ENCODE peak calls at places on chromosome 5, in six cellular contexts. P is psoas muscle; A is transverse colon; B is IMR-90; I is CD4-positive, alpha-beta T cell; Q is GM23338. K is an unnamed sample.

GRCh38 chr5:168753691-168754254 is 174.6 kb upstream of the PANK3 start:
- DNase-seq in P (no peak), A (no peak), B (no peak), I (no peak), Q (no peak), K (no peak)

GRCh38 chr5:176578391-176578808 is 29.3 kb downstream of the CDHR2 start:
- DNase-seq in P (no peak), A (peak), B (peak), I (peak), Q (peak), K (peak)

GRCh38 chr5:125148076-125148475 is 401.6 kb upstream of the ZNF608 start:
- DNase-seq in P (no peak), A (no peak), B (no peak), I (no peak), Q (no peak), K (no peak)

GRCh38 chr5:65861830-65862241 is 64.5 kb upstream of the ERBIN start:
- DNase-seq in P (no peak), A (no peak), B (peak), I (no peak), Q (no peak), K (no peak)

GRCh38 chr5:148976569-148977321 is 86.1 kb downstream of the SH3TC2 start:
- DNase-seq in P (no peak), A (no peak), B (peak), I (no peak), Q (peak), K (no peak)

GRCh38 chr5:42301349-42301748 is 121.9 kb upstream of the GHR start:
- DNase-seq in P (no peak), A (no peak), B (no peak), I (no peak), Q (no peak), K (no peak)

GRCh38 chr5:109877670-109878045 is 187.9 kb downstream of the MAN2A1 start:
- DNase-seq in P (no peak), A (no peak), B (peak), I (no peak), Q (no peak), K (no peak)

GRCh38 chr5:1324301-1324700 is 20.6 kb downstream of the CLPTM1L start:
- DNase-seq in P (no peak), A (no peak), B (no peak), I (no peak), Q (no peak), K (no peak)

GRCh38 chr5:11931638-11932037 is 27.4 kb upstream of the CTNND2 start:
- DNase-seq in P (peak), A (no peak), B (no peak), I (no peak), Q (no peak), K (no peak)
- TF ChIP-seq CTCF in P (no peak), A (no peak), B (no peak), I (no peak), Q (no peak), K (no peak)

GRCh38 chr5:78157001-78157400 is 137.5 kb downstream of the AP3B1 start:
- DNase-seq in P (no peak), A (no peak), B (no peak), I (no peak), Q (peak), K (no peak)

DNA sequence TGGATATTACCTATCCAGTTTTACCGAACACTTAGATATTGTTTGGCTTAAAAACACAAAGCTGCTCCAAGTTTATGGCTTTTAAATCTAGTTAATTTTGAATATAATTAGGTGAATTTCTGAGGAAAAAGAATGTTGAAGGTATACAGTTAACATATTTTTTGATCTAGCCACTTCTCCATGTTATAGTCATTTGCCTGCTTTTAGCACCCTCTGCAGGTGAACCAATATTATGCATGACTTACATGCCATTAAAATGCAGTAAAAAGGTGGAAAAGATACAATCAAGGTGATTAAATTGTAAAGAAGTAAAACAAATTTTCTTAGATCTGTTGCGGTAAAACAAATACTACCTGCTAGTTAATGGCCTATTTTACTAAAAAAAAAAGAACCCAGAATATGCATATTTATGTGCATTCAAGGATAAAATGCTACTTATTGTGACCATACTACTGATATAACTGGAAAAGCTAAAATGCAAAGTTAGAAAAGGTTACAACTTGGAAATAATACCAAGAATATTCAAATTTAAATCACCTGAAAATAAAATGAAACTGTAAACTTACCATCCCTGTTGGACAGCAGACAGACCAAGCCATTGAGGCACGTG is 132.1 kb downstream of the AP3B1 start:
- DNase-seq in P (no peak), A (no peak), B (peak), I (no peak), Q (peak), K (peak)
- TF ChIP-seq CTCF in P (peak), A (peak), B (peak), I (no peak), Q (peak), K (peak)

GRCh38 chr5:172006378-172007152 is at the start of gene FBXW11:
- DNase-seq in P (peak), A (peak), B (peak), I (peak), Q (peak), K (peak)
- TF ChIP-seq CTCF in P (no peak), A (no peak), B (no peak), I (no peak), Q (no peak), K (no peak)

GRCh38 chr5:16554110-16554509 is 62.7 kb downstream of the RETREG1 start:
- DNase-seq in P (no peak), A (peak), B (no peak), I (no peak), Q (no peak), K (no peak)

GRCh38 chr5:16558984-16559629 is 57.7 kb downstream of the RETREG1 start:
- DNase-seq in P (no peak), A (no peak), B (no peak), I (no peak), Q (peak), K (no peak)

GRCh38 chr5:16561660-16562059 is 55.1 kb downstream of the RETREG1 start:
- DNase-seq in P (no peak), A (no peak), B (no peak), I (no peak), Q (no peak), K (no peak)

GRCh38 chr5:16552666-16553343 is 64.0 kb downstream of the RETREG1 start:
- DNase-seq in P (peak), A (peak), B (peak), I (peak), Q (peak), K (peak)

DNA sequence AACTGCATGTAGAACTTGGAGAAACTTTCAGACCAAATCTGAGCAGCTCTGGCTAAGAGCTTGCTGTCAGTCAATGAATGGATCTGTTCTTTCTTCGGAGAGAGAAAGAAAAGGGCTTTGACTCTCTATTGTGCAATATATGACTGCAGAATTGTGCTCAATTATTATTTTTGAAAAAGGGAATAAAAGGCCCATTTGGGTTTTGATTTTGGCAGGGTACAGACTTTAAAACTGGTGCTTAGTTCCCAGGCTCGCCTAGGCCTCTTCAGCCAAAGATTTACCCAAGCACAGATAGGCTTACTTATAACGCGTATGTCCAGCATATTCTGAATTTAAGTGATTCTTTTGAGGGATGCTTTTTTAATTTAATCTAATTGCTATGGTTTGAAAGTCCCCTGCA is 59.3 kb downstream of the RETREG1 start:
- DNase-seq in P (no peak), A (no peak), B (no peak), I (no peak), Q (no peak), K (no peak)
- TF ChIP-seq CTCF in P (no peak), A (no peak), B (no peak), I (no peak), Q (no peak), K (no peak)

GRCh38 chr5:177982072-177982727 is 13.8 kb downstream of the PROP1 start:
- DNase-seq in P (no peak), A (no peak), B (no peak), I (no peak), Q (peak), K (no peak)
- TF ChIP-seq CTCF in P (peak), A (no peak), B (no peak), I (no peak), Q (peak), K (no peak)

GRCh38 chr5:56564451-56565223 is 250.7 kb upstream of the MAP3K1 start:
- DNase-seq in P (no peak), A (no peak), B (peak), I (no peak), Q (no peak), K (no peak)
- TF ChIP-seq CTCF in P (no peak), A (no peak), B (no peak), I (no peak), Q (no peak), K (no peak)

GRCh38 chr5:119340597-119341218 is 15.1 kb upstream of the TNFAIP8 start:
- DNase-seq in P (no peak), A (peak), B (no peak), I (peak), Q (no peak), K (no peak)
- TF ChIP-seq CTCF in P (no peak), A (no peak), B (no peak), I (no peak), Q (no peak), K (no peak)

DNA sequence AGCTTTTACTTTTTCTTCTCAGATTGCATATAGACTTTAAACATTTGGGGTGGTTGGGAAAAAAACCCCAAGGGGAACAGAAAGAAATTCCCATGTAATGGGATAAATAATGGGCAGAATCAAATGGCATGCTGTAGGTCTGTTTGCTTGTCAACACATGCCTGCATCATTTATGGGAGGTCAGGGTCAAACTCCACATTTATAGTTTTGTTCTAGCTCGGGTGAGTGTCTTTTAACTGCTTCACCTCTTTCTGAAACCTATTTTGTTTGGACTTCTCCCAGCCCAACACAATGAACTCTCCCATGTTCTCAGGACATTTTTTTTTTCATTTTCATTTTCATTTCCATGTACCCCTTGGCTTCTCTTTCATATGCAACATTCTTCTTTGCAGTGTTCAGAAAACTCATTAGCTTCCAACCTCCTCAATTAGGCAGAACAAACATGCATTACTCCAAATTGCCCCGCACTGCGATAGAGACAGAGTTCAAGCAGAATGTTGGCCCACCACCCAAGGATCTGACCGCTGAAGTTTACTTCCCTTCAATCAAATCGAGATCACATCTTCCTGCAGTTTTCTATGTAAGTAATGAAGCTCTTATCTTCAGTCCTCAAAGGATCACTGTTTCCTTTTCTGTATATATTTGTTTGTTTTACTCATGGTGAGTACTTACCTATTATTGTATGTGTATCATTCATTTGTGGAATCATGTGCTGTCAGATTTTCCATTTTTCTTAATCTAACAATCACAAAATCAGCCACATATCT is 354.6 kb downstream of the ZSWIM6 start:
- DNase-seq in P (no peak), A (no peak), B (no peak), I (no peak), Q (no peak), K (no peak)
- TF ChIP-seq CTCF in P (no peak), A (no peak), B (no peak), I (no peak), Q (no peak), K (no peak)

GRCh38 chr5:171644536-171644935 is 141.1 kb upstream of the SMIM23 start:
- DNase-seq in P (no peak), A (no peak), B (peak), I (no peak), Q (no peak), K (no peak)

GRCh38 chr5:171647900-171648253 is 137.7 kb upstream of the SMIM23 start:
- DNase-seq in P (no peak), A (no peak), B (peak), I (no peak), Q (no peak), K (no peak)

GRCh38 chr5:171648279-171648774 is 137.3 kb upstream of the SMIM23 start:
- DNase-seq in P (no peak), A (no peak), B (no peak), I (no peak), Q (no peak), K (no peak)

GRCh38 chr5:171647043-171647899 is 138.3 kb upstream of the SMIM23 start:
- DNase-seq in P (no peak), A (no peak), B (peak), I (no peak), Q (no peak), K (no peak)

DNA sequence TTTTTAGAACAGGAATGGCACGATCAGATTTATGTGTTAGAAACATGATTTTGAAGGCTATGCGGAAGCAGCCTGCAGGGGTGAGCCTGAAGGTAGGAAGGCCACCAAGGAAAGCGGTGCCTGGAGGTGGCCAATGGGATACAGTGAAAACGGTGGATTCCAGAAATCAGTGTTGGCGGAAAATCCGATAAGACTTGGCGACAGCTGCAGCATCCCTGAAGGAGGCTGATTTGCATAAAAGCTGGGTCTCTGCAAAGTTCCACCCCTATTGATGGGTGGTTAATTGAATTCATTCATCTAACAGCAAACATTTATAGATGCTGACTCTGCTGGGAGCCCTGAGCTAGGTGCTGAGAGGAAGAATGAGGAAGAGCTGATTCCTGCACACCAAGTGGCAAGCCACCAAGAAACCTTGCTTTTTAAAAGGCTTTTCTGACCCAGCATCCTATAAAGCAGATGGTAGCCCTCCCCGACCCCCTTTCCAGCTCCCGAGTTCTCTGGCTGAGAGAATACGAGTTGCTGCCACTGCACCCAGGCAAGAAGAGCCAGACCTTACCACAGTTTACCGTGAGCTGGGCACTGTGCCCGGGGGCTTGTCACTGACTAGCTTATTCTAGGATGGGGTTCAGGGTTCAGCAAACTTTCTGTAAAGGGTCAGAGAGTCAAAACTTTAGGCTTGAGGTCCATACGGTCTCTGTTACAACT is 139.1 kb upstream of the SMIM23 start:
- DNase-seq in P (no peak), A (no peak), B (no peak), I (no peak), Q (no peak), K (no peak)
- TF ChIP-seq CTCF in P (no peak), A (no peak), B (no peak), I (no peak), Q (no peak), K (no peak)

K was measured in endothelial cell.